ENCODE peak calls at places on chromosomes 3 and 15, in six cellular contexts. M, L, D, U, S and T are unnamed samples. For H3K9me3, the result is how much of the 10 kb centered on the place peaks cover.

GRCh38 chr15:100891316-100892012 is 11.8 kb downstream of the ALDH1A3 start:
- DNase-seq in U (peak), D (no peak), S (no peak), M (no peak), L (no peak), T (no peak)

GRCh38 chr3:128436214-128436613 is 30.5 kb downstream of the DNAJB8 start:
- DNase-seq in L (no peak), D (no peak), M (no peak), S (no peak), U (peak), T (no peak)

GRCh38 chr3:11698326-11699082 is 54.8 kb upstream of the VGLL4 start:
- DNase-seq in D (no peak), M (no peak), S (no peak), U (no peak), L (no peak), T (no peak)

GRCh38 chr3:103977417-103977816 is 1389.3 kb upstream of the ALCAM start:
- DNase-seq in S (peak), U (no peak), D (no peak), L (no peak), M (no peak), T (no peak)

GRCh38 chr3:128317698-128318231 is 148.9 kb downstream of the DNAJB8 start:
- DNase-seq in L (no peak), U (no peak), M (no peak), S (no peak), D (no peak), T (no peak)

GRCh38 chr15:73885954-73886700 is 12.8 kb downstream of the TBC1D21 start:
- DNase-seq in S (no peak), L (no peak), D (no peak), M (no peak), U (no peak), T (no peak)

GRCh38 chr3:32366638-32367368 is 24.9 kb upstream of the CMTM7 start:
- DNase-seq in U (peak), S (no peak), L (no peak), D (no peak), M (no peak), T (peak)

GRCh38 chr3:126349611-126350501 is 7.4 kb downstream of the KLF15 start:
- DNase-seq in M (peak), S (no peak), D (peak), U (no peak), L (peak), T (no peak)

GRCh38 chr3:164144824-164145223 is 933.5 kb downstream of the SI start:
- DNase-seq in U (no peak), L (no peak), S (no peak), M (no peak), D (no peak), T (no peak)

GRCh38 chr15:93570571-93570970 is 481.6 kb upstream of the RGMA start:
- DNase-seq in U (no peak), S (no peak), D (no peak), L (no peak), M (no peak), T (no peak)

GRCh38 chr3:11607816-11608215 is 35.9 kb downstream of the VGLL4 start:
- DNase-seq in L (no peak), S (peak), D (no peak), M (no peak), U (no peak), T (no peak)

GRCh38 chr15:34114215-34114614 is 12.3 kb downstream of the PGBD4 start:
- DNase-seq in M (no peak), S (no peak), D (no peak), L (no peak), U (no peak), T (no peak)

GRCh38 chr3:105368575-105369500 is 2.1 kb downstream of the ALCAM start:
- DNase-seq in M (peak), D (peak), U (peak), L (peak), S (peak), T (peak)

GRCh38 chr3:32910954-32911353 is 40.5 kb upstream of the CCR4 start:
- DNase-seq in U (no peak), L (no peak), S (no peak), M (no peak), D (no peak), T (no peak)

GRCh38 chr15:41499109-41499851 is 5.6 kb downstream of the ITPKA start:
- DNase-seq in U (no peak), S (no peak), L (no peak), M (no peak), D (no peak), T (no peak)

GRCh38 chr15:84960391-84961113 is 21.1 kb upstream of the PDE8A start:
- DNase-seq in D (no peak), S (no peak), M (no peak), L (no peak), U (no peak), T (no peak)

DNA sequence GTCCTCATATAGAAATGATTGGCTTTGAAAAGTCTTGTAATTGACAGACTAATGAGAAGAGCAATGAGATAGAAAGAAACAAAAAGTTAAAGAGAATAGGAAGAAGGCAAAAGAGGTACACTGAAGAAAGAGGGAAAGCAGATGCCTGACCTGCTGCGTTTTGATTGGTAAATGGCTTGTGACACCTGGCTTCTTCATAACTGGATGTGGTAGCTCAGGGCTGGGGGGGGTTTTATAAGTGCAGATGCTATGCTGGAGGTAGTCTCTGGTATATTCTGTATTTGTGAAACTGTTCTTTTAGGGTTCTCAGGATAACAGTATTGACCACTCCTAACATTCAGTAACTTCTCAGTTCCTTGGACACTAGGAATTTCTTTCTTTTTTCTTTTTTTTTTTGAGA is 1.4 kb downstream of the STARD9 start:
- DNase-seq in L (no peak), D (no peak), M (no peak), S (no peak), U (no peak), T (no peak)
- H3K4me3 ChIP-seq in L (no peak), D (no peak), M (no peak), S (no peak), U (peak), T (no peak)

GRCh38 chr3:64170270-64170669 is 55.0 kb downstream of the PRICKLE2 start:
- DNase-seq in S (no peak), D (no peak), L (no peak), M (no peak), U (peak), T (no peak)
- H3K9me3 ChIP-seq in S (under half), D (under half), L (under half), M (under half), U (under half), T (under half)

GRCh38 chr15:60004846-60005351 is 788 bp downstream of the FOXB1 start:
- DNase-seq in U (no peak), S (no peak), L (no peak), M (peak), D (peak), T (no peak)
- H3K4me3 ChIP-seq in U (no peak), S (no peak), L (peak), M (no peak), D (no peak), T (no peak)

DNA sequence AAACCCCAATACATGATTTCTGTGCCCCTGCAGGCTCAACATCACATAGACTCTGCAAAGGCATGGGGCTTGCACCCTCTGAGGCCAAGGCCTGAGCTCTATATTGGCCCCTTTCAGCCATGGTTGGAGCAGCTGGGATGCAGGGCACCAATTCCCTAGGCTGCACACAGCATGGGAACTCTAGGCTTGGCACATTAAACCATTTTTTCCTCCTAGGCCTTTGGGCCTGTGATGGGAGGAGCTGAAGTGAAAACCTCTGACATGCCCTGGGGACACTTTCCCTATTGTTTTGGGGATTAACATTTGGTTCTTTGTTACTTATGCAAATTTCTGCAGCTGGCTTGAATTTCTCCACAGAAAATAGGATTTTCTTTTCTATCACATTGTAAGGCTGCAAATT is 1629.5 kb downstream of the OTOL1 start:
- DNase-seq in M (no peak), L (no peak), D (no peak), U (no peak), S (no peak), T (no peak)
- H3K9me3 ChIP-seq in M (under half), L (under half), D (under half), U (under half), S (half or more), T (under half)

GRCh38 chr3:158864492-158864891 is 62.6 kb downstream of the MFSD1 start:
- DNase-seq in S (no peak), M (no peak), U (peak), D (no peak), L (no peak), T (no peak)
- H3K4me3 ChIP-seq in S (no peak), M (no peak), U (no peak), D (no peak), L (no peak), T (no peak)

DNA sequence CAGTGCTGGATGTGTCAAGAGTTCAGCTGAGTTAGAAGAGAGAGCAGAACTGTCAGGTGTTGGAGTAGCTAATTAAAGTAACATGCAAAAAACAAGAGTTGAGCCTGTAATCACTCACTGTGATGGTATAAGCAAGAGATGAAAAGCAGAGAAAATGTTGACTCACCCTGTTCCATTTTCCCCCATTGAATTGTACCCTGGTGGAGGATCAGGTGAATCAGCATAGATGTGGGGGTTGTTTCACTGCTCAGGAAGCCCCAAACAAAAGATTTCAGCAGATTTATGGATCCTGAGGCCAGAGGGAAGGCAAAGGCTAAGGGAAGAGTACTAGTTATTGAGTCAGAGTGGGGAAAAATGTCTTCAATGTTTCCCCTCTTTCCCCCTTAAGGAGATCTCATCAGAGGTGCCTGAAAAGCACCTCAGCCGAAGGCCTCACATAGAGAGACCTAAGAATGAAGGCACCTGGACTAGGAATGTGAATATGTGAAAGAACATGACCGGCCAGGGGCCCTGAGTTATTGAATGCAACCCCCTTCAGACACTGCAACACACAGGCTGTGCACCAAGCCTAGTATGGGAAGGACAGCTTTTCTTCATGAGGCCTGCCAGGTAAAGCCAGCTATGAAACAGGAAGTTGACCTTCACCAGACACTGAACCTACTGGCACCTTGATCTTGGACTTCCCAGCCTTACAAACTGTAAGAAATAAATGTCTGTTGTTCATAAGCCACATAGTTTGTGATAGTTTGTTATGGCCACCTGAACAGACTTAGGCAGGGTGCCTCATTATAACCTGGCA is 90.1 kb downstream of the TMCO5A start:
- DNase-seq in L (no peak), S (no peak), M (no peak), D (no peak), U (no peak), T (no peak)
- H3K9me3 ChIP-seq in L (under half), S (under half), M (under half), D (under half), U (under half), T (under half)

GRCh38 chr3:71726106-71726505 is 904 bp upstream of the EIF4E3 start:
- DNase-seq in M (no peak), S (no peak), U (no peak), D (no peak), L (peak), T (no peak)
- H3K4me3 ChIP-seq in M (no peak), S (no peak), U (no peak), D (no peak), L (no peak), T (no peak)

DNA sequence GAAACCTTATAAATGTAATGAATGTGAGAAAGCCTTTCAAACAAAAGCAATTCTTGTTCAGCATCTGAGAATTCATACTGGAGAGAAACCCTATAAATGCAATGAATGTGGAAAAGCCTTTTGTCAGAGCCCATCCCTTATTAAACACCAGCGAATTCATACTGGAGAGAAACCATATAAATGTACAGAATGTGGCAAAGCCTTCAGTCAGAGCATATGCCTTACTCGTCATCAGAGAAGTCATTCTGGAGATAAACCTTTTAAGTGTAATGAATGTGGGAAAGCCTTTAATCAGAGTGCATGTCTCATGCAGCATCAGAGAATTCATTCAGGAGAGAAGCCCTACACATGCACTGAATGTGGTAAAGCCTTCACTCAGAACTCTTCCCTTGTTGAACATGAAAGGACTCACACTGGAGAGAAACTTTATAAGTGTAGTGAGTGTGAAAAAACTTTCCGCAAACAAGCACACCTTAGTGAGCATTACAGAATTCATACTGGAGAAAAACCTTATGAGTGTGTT is 5.3 kb downstream of the ZNF501 start:
- DNase-seq in S (no peak), U (no peak), M (no peak), D (no peak), L (no peak), T (no peak)
- H3K9me3 ChIP-seq in S (half or more), U (half or more), M (under half), D (under half), L (half or more), T (half or more)

GRCh38 chr3:107705046-107705445 is 182.3 kb downstream of the BBX start:
- DNase-seq in S (no peak), L (no peak), D (no peak), U (no peak), M (no peak), T (no peak)

GRCh38 chr3:107699682-107700081 is 176.9 kb downstream of the BBX start:
- DNase-seq in L (no peak), M (no peak), U (no peak), S (no peak), D (no peak), T (no peak)

GRCh38 chr3:107701299-107701698 is 178.5 kb downstream of the BBX start:
- DNase-seq in D (no peak), U (no peak), L (no peak), S (no peak), M (no peak), T (no peak)

DNA sequence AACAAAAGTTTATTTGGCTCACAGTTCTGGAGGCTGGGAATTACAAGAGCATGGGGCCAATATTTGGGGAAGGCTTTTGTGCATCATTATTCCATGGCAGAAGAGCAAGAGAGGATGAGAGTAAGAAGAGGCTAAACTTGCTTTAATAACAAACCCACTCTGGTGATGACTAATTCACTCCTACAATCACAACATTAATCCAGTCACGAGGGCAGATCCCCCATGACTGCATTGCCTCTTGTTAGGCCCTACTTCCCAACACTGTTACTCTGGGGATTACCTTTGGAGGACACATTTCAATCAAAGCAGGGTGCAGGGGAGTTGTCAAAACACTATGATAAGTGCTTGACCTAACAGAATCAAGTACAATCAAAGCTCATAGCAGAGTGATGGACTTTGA is 181.7 kb downstream of the BBX start:
- DNase-seq in D (no peak), U (no peak), S (no peak), L (no peak), M (no peak), T (no peak)
- H3K4me3 ChIP-seq in D (no peak), U (no peak), S (no peak), L (no peak), M (no peak), T (no peak)